ENCODE peak calls at places on chromosomes 3 and 15, in nine cellular contexts. K is mucosa of descending colon, Y is left ventricle myocardium inferior, S is RPMI8226, X is SW 1271, Q is NCI-H510A treated with DMSO at 0.1 percent for 48 hours, J is coronary artery, V is fibroblast of pulmonary artery, M is kidney tubule cell. I is an unnamed sample.

GRCh38 chr15:100803158-100803440 is 76.5 kb upstream of the ALDH1A3 start:
- DNase-seq in J (no peak), Q (no peak), M (no peak), X (no peak), V (no peak), S (no peak), Y (no peak), K (no peak), I (no peak)

GRCh38 chr3:33807190-33807589 is 8.8 kb downstream of the PDCD6IP start:
- DNase-seq in V (peak), K (no peak), S (peak), J (no peak), X (no peak), Q (no peak), Y (peak), M (no peak), I (no peak)

GRCh38 chr15:99253381-99254090 is 2.3 kb downstream of the LRRC28 start:
- DNase-seq in V (peak), Q (no peak), M (peak), Y (no peak), K (no peak), X (no peak), S (no peak), J (no peak), I (no peak)

GRCh38 chr15:66169023-66169422 is 84.5 kb downstream of the MEGF11 start:
- DNase-seq in V (no peak), J (no peak), K (no peak), Q (peak), M (no peak), Y (no peak), S (no peak), X (no peak), I (no peak)

GRCh38 chr3:122092460-122093165 is 37.5 kb downstream of the CD86 start:
- DNase-seq in S (peak), Y (peak), X (no peak), V (peak), K (no peak), J (no peak), Q (no peak), M (peak), I (peak)

GRCh38 chr3:149442845-149443544 is 31.5 kb upstream of the TM4SF4 start:
- DNase-seq in J (no peak), K (no peak), V (peak), M (peak), Q (no peak), Y (no peak), S (no peak), X (no peak), I (no peak)

GRCh38 chr3:48068886-48069285 is 52.7 kb upstream of the MAP4 start:
- DNase-seq in Y (no peak), V (no peak), S (no peak), M (no peak), K (no peak), J (no peak), Q (no peak), X (no peak), I (no peak)

GRCh38 chr3:24548278-24548677 is 53.6 kb upstream of the THRB start:
- DNase-seq in Q (no peak), S (no peak), J (no peak), K (no peak), X (no peak), M (peak), V (no peak), Y (no peak), I (no peak)

GRCh38 chr15:33737687-33738606 is 230.3 kb upstream of the CHRM5 start:
- DNase-seq in S (peak), Q (peak), M (peak), X (no peak), K (no peak), V (peak), J (no peak), Y (no peak), I (peak)

GRCh38 chr3:181839915-181840295 is 128.2 kb downstream of the SOX2 start:
- DNase-seq in M (no peak), Q (peak), S (no peak), K (no peak), V (no peak), X (no peak), Y (no peak), J (no peak), I (no peak)

GRCh38 chr15:98003976-98004375 is 43.5 kb downstream of the ARRDC4 start:
- DNase-seq in X (no peak), V (no peak), M (peak), J (no peak), K (no peak), Y (no peak), S (no peak), Q (no peak), I (no peak)

GRCh38 chr3:106745344-106746168 is 631.7 kb upstream of the CCDC54 start:
- DNase-seq in Y (no peak), J (no peak), X (no peak), S (no peak), Q (no peak), V (peak), K (no peak), M (no peak), I (no peak)

GRCh38 chr3:112647122-112647521 is 6.2 kb upstream of the CCDC80 start:
- DNase-seq in X (peak), K (no peak), J (no peak), Q (peak), V (peak), Y (no peak), M (peak), S (no peak), I (no peak)

GRCh38 chr15:52858388-52859176 is 68.4 kb upstream of the ONECUT1 start:
- DNase-seq in Q (no peak), S (no peak), J (no peak), K (no peak), M (no peak), Y (peak), X (no peak), V (no peak), I (no peak)

I was measured in K562.